ENCODE peak calls at places on chromosomes 2 and 18, in five cellular contexts. O is tibial nerve, Z is right cardiac atrium, H is SJSA1, V is A673. R is an unnamed sample.

GRCh38 chr2:120788349-120788700 is 52.7 kb downstream of the GLI2 start:
- DNase-seq in Z (no peak), O (no peak), H (no peak), V (no peak), R (no peak)

GRCh38 chr2:65297544-65297943 is 69.9 kb downstream of the ACTR2 start:
- DNase-seq in Z (no peak), H (no peak), V (no peak), O (no peak), R (no peak)

GRCh38 chr2:180456811-180457210 is 449.7 kb upstream of the CWC22 start:
- DNase-seq in Z (no peak), V (no peak), H (no peak), O (no peak), R (no peak)

GRCh38 chr2:129695496-129695895 is 284.0 kb upstream of the RAB6C start:
- DNase-seq in H (no peak), O (no peak), Z (no peak), V (no peak), R (no peak)

GRCh38 chr2:175049671-175050070 is 44.5 kb upstream of the CHN1 start:
- DNase-seq in H (no peak), O (no peak), Z (no peak), V (no peak), R (no peak)

GRCh38 chr2:84481702-84482101 is 22.6 kb upstream of the SUCLG1 start:
- DNase-seq in V (no peak), Z (no peak), H (peak; percentile 84), O (no peak), R (no peak)

GRCh38 chr2:86285981-86286380 is 51.4 kb downstream of the REEP1 start:
- DNase-seq in H (no peak), O (no peak), Z (no peak), V (no peak), R (no peak)

GRCh38 chr2:33497177-33497787 is 20.8 kb downstream of the RASGRP3 start:
- DNase-seq in V (no peak), O (no peak), H (no peak), Z (no peak), R (no peak)

GRCh38 chr2:73998933-73999332 is 14.2 kb downstream of the TET3 start:
- DNase-seq in Z (no peak), O (no peak), H (no peak), V (no peak), R (no peak)

GRCh38 chr18:48597110-48597509 is 58.3 kb downstream of the CTIF start:
- DNase-seq in O (no peak), Z (no peak), V (no peak), H (no peak), R (no peak)

GRCh38 chr18:51110073-51110797 is 80.2 kb downstream of the SMAD4 start:
- DNase-seq in V (peak; percentile 73), Z (peak; percentile 58), H (peak; percentile 59), O (peak; percentile 61), R (no peak)

GRCh38 chr2:74577448-74577847 is 22.9 kb downstream of the DOK1 start:
- DNase-seq in Z (peak; percentile 34), V (peak; percentile 28), O (no peak), H (no peak), R (no peak)

GRCh38 chr2:196230051-196230450 is 58.7 kb upstream of the STK17B start:
- DNase-seq in O (no peak), Z (no peak), H (no peak), V (no peak), R (no peak)

GRCh38 chr2:41475959-41476358 is 571.9 kb upstream of the PKDCC start:
- DNase-seq in O (no peak), V (no peak), Z (no peak), H (no peak), R (no peak)

GRCh38 chr2:234426616-234427015 is 70.3 kb downstream of the ARL4C start:
- DNase-seq in V (no peak), O (no peak), H (no peak), Z (no peak), R (no peak)

GRCh38 chr2:3244486-3244885 is 133.1 kb downstream of the EIPR1 start:
- DNase-seq in H (no peak), V (no peak), Z (no peak), O (no peak), R (no peak)

GRCh38 chr18:35185771-35186170 is 55.1 kb upstream of the ZNF397 start:
- DNase-seq in H (no peak), V (no peak), Z (no peak), O (no peak), R (no peak)

GRCh38 chr2:2827237-2827636 is 496.2 kb upstream of the MYT1L start:
- DNase-seq in Z (no peak), O (no peak), V (no peak), H (peak; percentile 13), R (no peak)

GRCh38 chr18:12639990-12640880 is 17.7 kb downstream of the SPIRE1 start:
- DNase-seq in Z (no peak), V (no peak), O (no peak), H (peak; percentile 89), R (peak; percentile 62)

GRCh38 chr2:86052676-86053075 is 53.0 kb downstream of the POLR1A start:
- DNase-seq in V (no peak), Z (no peak), O (no peak), H (no peak), R (no peak)

GRCh38 chr2:137800386-137800785 is 163.9 kb upstream of the HNMT start:
- DNase-seq in Z (no peak), H (no peak), O (no peak), V (no peak), R (no peak)

GRCh38 chr2:234111523-234111922 is 61.0 kb downstream of the SPP2 start:
- DNase-seq in O (no peak), Z (no peak), H (no peak), V (no peak), R (no peak)

GRCh38 chr2:19505199-19506136 is 147.0 kb upstream of the OSR1 start:
- DNase-seq in V (no peak), O (no peak), H (no peak), Z (no peak), R (no peak)

GRCh38 chr2:196926562-196927317 is at the start of gene PGAP1:
- DNase-seq in H (peak; percentile 92), Z (peak; percentile 92), O (peak; percentile 71), V (peak; percentile 95), R (peak; percentile 63)

GRCh38 chr2:172834881-172835280 is 99.2 kb downstream of the RAPGEF4 start:
- DNase-seq in Z (no peak), H (no peak), V (no peak), O (no peak), R (no peak)

GRCh38 chr2:85255813-85256581 is 71.8 kb downstream of the TGOLN2 start:
- DNase-seq in V (peak; percentile 54), O (no peak), H (peak; percentile 67), Z (no peak), R (peak; percentile 54)

GRCh38 chr2:103145739-103146138 is 383.9 kb downstream of the TMEM182 start:
- DNase-seq in Z (no peak), V (no peak), O (no peak), H (no peak), R (no peak)

GRCh38 chr2:239767016-239767905 is 257.9 kb downstream of the NDUFA10 start:
- DNase-seq in V (no peak), Z (no peak), H (no peak), O (no peak), R (no peak)

DNA sequence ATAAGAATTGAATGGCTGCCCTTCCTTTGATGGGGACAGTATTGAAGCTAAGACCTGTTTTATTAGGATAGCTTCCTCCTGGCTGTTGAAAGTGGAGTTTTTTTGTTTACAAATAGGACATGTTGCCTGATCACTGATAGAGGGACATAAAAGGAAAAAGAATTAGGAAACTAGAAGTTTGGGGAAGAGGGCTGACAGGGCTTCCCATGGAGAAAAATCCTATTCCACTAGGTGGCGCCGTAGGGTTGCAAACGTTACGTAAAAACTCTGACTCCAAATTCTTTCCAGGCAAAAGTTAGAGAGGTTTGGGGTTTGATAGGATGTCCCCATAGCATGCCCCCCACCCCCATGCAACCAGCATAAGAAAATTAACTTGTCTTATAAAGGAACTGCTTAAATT is 11.1 kb upstream of the RBFA start:
- DNase-seq in Z (no peak), H (no peak), O (no peak), V (peak; percentile 18), R (no peak)
- H3K9me3 ChIP-seq in Z (peaks cover 14% of the 10 kb centered on the region), H (peaks cover 53% of the 10 kb centered on the region), O (peaks cover 9% of the 10 kb centered on the region), V (peaks cover 62% of the 10 kb centered on the region), R (peaks cover 53% of the 10 kb centered on the region)

GRCh38 chr2:160269365-160269764 is 69.3 kb upstream of the ITGB6 start:
- DNase-seq in Z (peak; percentile 15), H (no peak), V (no peak), O (no peak), R (no peak)
- H3K27ac ChIP-seq in Z (peak overlapping the region; percentile 99), H (peak overlapping the region; percentile 93), V (no peak overlapping the region), O (peak overlapping the region; percentile 80), R (peak overlapping the region; percentile 96)

GRCh38 chr18:577606-578005 is 2.6 kb upstream of the CETN1 start:
- DNase-seq in V (no peak), Z (no peak), O (no peak), H (no peak), R (no peak)

GRCh38 chr18:576924-577323 is 3.3 kb upstream of the CETN1 start:
- DNase-seq in H (no peak), O (no peak), Z (no peak), V (no peak), R (no peak)

GRCh38 chr18:573385-573784 is 6.8 kb upstream of the CETN1 start:
- DNase-seq in Z (no peak), H (no peak), V (no peak), O (no peak), R (no peak)

GRCh38 chr18:572499-573289 is 7.5 kb upstream of the CETN1 start:
- DNase-seq in Z (no peak), V (no peak), O (no peak), H (no peak), R (no peak)

DNA sequence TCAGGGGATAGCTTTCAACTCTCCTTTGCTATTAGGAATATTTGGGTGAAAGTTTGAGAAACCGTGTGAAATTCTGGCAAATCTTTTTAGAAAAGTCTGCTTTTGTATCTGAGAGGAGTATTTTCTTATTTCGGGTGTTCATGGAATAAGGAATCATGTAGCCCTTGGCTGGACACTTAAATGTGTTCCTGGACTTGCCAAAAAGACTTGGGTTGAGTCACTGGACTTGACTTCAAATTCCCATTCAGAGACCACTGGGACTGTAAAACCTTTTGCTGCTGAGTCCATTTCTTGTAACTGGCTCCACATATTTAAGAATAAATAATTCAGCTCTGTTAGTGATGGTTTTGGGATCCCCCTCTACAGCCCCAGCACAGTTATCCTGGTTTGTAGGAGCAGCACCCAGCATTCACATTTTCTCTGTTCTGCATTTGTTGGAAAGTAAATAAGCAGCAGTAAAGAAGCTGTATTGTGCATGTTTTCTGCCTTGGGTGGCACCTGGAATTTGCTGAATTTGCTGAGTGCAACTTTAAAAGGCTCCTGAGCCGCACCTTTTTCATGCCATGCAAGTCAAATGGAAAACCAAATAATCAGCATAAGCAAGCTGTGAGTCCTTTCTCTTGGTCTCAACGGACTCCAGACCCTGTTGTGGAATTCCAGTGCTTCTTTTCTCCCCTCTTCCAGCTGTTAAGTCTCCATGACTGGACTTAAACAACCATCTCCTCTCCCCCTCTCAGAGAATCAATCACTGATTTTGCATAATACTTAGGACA is 5.5 kb upstream of the CETN1 start:
- DNase-seq in H (no peak), Z (no peak), O (no peak), V (no peak), R (no peak)
- H3K9me3 ChIP-seq in H (no peaks in the 10 kb centered on the region), Z (no peaks in the 10 kb centered on the region), O (no peaks in the 10 kb centered on the region), V (no peaks in the 10 kb centered on the region), R (no peaks in the 10 kb centered on the region)

DNA sequence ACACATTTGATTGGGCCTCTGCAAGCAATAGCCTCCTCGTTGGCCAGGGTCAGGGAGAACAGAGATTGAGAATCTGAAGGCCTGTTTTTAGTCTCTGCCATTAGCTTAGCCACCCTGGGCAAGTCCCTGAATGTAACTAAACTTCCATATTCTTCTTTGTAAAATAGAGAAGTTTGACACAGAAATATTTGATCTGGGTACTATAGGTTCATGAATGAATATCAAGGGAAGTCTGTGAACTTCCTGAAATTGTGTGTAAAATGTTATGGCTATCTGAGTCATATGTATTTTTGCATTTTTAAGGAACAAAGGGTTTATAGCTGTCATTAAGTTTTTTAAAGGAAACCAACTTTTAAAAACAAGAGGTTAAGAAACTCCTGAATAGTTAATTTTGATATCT is 23.2 kb downstream of the RND3 start:
- DNase-seq in V (no peak), Z (no peak), H (no peak), O (no peak), R (no peak)
- H3K27ac ChIP-seq in V (no peak overlapping the region), Z (no peak overlapping the region), H (no peak overlapping the region), O (no peak overlapping the region), R (no peak overlapping the region)

R was measured in AG04450.